ENCODE peak calls at places on chromosomes 5 and 9, in eight cellular contexts. One of them, this sample, is unnamed.

GRCh38 chr5:136586196-136586595 is 220.9 kb upstream of the TRPC7 start:
- DNase-seq in activated naive CD8-positive, alpha-beta T cell treated with anti-CD3 and anti-CD28 coated beads for 36 hours: no peak
- DNase-seq in fibroblast of lung: no peak
- DNase-seq in AG10803: no peak
- DNase-seq in LoVo: no peak
- DNase-seq in left ventricle myocardium superior: no peak
- DNase-seq in occipital lobe: no peak
- DNase-seq in stimulated activated CD4-positive, alpha-beta T cell treated with anti-CD3 and anti-CD28 coated beads, Interleukin-15, amount 100 ng/mL, for 24 hours: no peak
- DNase-seq in this sample: no peak

GRCh38 chr9:131709741-131710499 is 30.0 kb downstream of the RAPGEF1 start:
- DNase-seq in activated naive CD8-positive, alpha-beta T cell treated with anti-CD3 and anti-CD28 coated beads for 36 hours: no peak
- DNase-seq in fibroblast of lung: peak; percentile 69
- DNase-seq in AG10803: peak; percentile 50
- DNase-seq in LoVo: no peak
- DNase-seq in left ventricle myocardium superior: no peak
- DNase-seq in occipital lobe: no peak
- DNase-seq in stimulated activated CD4-positive, alpha-beta T cell treated with anti-CD3 and anti-CD28 coated beads, Interleukin-15, amount 100 ng/mL, for 24 hours: peak; percentile 31
- DNase-seq in this sample: peak; percentile 55

GRCh38 chr9:92033991-92034390 is 81.2 kb downstream of the SPTLC1 start:
- DNase-seq in activated naive CD8-positive, alpha-beta T cell treated with anti-CD3 and anti-CD28 coated beads for 36 hours: no peak
- DNase-seq in fibroblast of lung: no peak
- DNase-seq in AG10803: no peak
- DNase-seq in LoVo: no peak
- DNase-seq in left ventricle myocardium superior: no peak
- DNase-seq in occipital lobe: no peak
- DNase-seq in stimulated activated CD4-positive, alpha-beta T cell treated with anti-CD3 and anti-CD28 coated beads, Interleukin-15, amount 100 ng/mL, for 24 hours: no peak
- DNase-seq in this sample: no peak

GRCh38 chr5:167639213-167639612 is 652.2 kb upstream of the WWC1 start:
- DNase-seq in activated naive CD8-positive, alpha-beta T cell treated with anti-CD3 and anti-CD28 coated beads for 36 hours: no peak
- DNase-seq in fibroblast of lung: peak; percentile 86
- DNase-seq in AG10803: peak; percentile 72
- DNase-seq in LoVo: no peak
- DNase-seq in left ventricle myocardium superior: no peak
- DNase-seq in occipital lobe: no peak
- DNase-seq in stimulated activated CD4-positive, alpha-beta T cell treated with anti-CD3 and anti-CD28 coated beads, Interleukin-15, amount 100 ng/mL, for 24 hours: no peak
- DNase-seq in this sample: peak; percentile 60

GRCh38 chr9:13144176-13144820 is 135.2 kb downstream of the MPDZ start:
- DNase-seq in activated naive CD8-positive, alpha-beta T cell treated with anti-CD3 and anti-CD28 coated beads for 36 hours: no peak
- DNase-seq in fibroblast of lung: peak; percentile 7
- DNase-seq in AG10803: no peak
- DNase-seq in LoVo: no peak
- DNase-seq in left ventricle myocardium superior: no peak
- DNase-seq in occipital lobe: no peak
- DNase-seq in stimulated activated CD4-positive, alpha-beta T cell treated with anti-CD3 and anti-CD28 coated beads, Interleukin-15, amount 100 ng/mL, for 24 hours: no peak
- DNase-seq in this sample: peak; percentile 11

GRCh38 chr5:149205625-149206523 is 64.6 kb downstream of the ABLIM3 start:
- DNase-seq in activated naive CD8-positive, alpha-beta T cell treated with anti-CD3 and anti-CD28 coated beads for 36 hours: no peak
- DNase-seq in fibroblast of lung: peak; percentile 89
- DNase-seq in AG10803: peak; percentile 63
- DNase-seq in LoVo: no peak
- DNase-seq in left ventricle myocardium superior: peak; percentile 43
- DNase-seq in occipital lobe: no peak
- DNase-seq in stimulated activated CD4-positive, alpha-beta T cell treated with anti-CD3 and anti-CD28 coated beads, Interleukin-15, amount 100 ng/mL, for 24 hours: no peak
- DNase-seq in this sample: peak; percentile 94

GRCh38 chr5:98593418-98593817 is 180.0 kb upstream of the RGMB start:
- DNase-seq in activated naive CD8-positive, alpha-beta T cell treated with anti-CD3 and anti-CD28 coated beads for 36 hours: no peak
- DNase-seq in fibroblast of lung: no peak
- DNase-seq in AG10803: no peak
- DNase-seq in LoVo: no peak
- DNase-seq in left ventricle myocardium superior: no peak
- DNase-seq in occipital lobe: no peak
- DNase-seq in stimulated activated CD4-positive, alpha-beta T cell treated with anti-CD3 and anti-CD28 coated beads, Interleukin-15, amount 100 ng/mL, for 24 hours: no peak
- DNase-seq in this sample: no peak

GRCh38 chr5:176910161-176910560 is 11.0 kb upstream of the HK3 start:
- DNase-seq in activated naive CD8-positive, alpha-beta T cell treated with anti-CD3 and anti-CD28 coated beads for 36 hours: no peak
- DNase-seq in fibroblast of lung: no peak
- DNase-seq in AG10803: no peak
- DNase-seq in LoVo: no peak
- DNase-seq in left ventricle myocardium superior: no peak
- DNase-seq in occipital lobe: no peak
- DNase-seq in stimulated activated CD4-positive, alpha-beta T cell treated with anti-CD3 and anti-CD28 coated beads, Interleukin-15, amount 100 ng/mL, for 24 hours: no peak
- DNase-seq in this sample: no peak

GRCh38 chr5:112124788-112125187 is 294.3 kb downstream of the EPB41L4A start:
- DNase-seq in activated naive CD8-positive, alpha-beta T cell treated with anti-CD3 and anti-CD28 coated beads for 36 hours: no peak
- DNase-seq in fibroblast of lung: no peak
- DNase-seq in AG10803: no peak
- DNase-seq in LoVo: no peak
- DNase-seq in left ventricle myocardium superior: no peak
- DNase-seq in occipital lobe: no peak
- DNase-seq in stimulated activated CD4-positive, alpha-beta T cell treated with anti-CD3 and anti-CD28 coated beads, Interleukin-15, amount 100 ng/mL, for 24 hours: no peak
- DNase-seq in this sample: no peak

GRCh38 chr5:159324097-159324760 is 6.1 kb downstream of the IL12B start:
- DNase-seq in activated naive CD8-positive, alpha-beta T cell treated with anti-CD3 and anti-CD28 coated beads for 36 hours: no peak
- DNase-seq in fibroblast of lung: peak; percentile 95
- DNase-seq in AG10803: peak; percentile 96
- DNase-seq in LoVo: no peak
- DNase-seq in left ventricle myocardium superior: no peak
- DNase-seq in occipital lobe: no peak
- DNase-seq in stimulated activated CD4-positive, alpha-beta T cell treated with anti-CD3 and anti-CD28 coated beads, Interleukin-15, amount 100 ng/mL, for 24 hours: no peak
- DNase-seq in this sample: peak; percentile 24

GRCh38 chr5:87154191-87154590 is 113.5 kb upstream of the RASA1 start:
- DNase-seq in activated naive CD8-positive, alpha-beta T cell treated with anti-CD3 and anti-CD28 coated beads for 36 hours: no peak
- DNase-seq in fibroblast of lung: no peak
- DNase-seq in AG10803: no peak
- DNase-seq in LoVo: no peak
- DNase-seq in left ventricle myocardium superior: no peak
- DNase-seq in occipital lobe: no peak
- DNase-seq in stimulated activated CD4-positive, alpha-beta T cell treated with anti-CD3 and anti-CD28 coated beads, Interleukin-15, amount 100 ng/mL, for 24 hours: no peak
- DNase-seq in this sample: no peak

GRCh38 chr5:58019614-58020013 is 440.3 kb downstream of the PLK2 start:
- DNase-seq in activated naive CD8-positive, alpha-beta T cell treated with anti-CD3 and anti-CD28 coated beads for 36 hours: no peak
- DNase-seq in fibroblast of lung: peak; percentile 23
- DNase-seq in AG10803: peak; percentile 14
- DNase-seq in LoVo: peak; percentile 3
- DNase-seq in left ventricle myocardium superior: peak; percentile 76
- DNase-seq in occipital lobe: no peak
- DNase-seq in stimulated activated CD4-positive, alpha-beta T cell treated with anti-CD3 and anti-CD28 coated beads, Interleukin-15, amount 100 ng/mL, for 24 hours: no peak
- DNase-seq in this sample: peak; percentile 89

GRCh38 chr9:85527331-85528015 is 214.3 kb downstream of the AGTPBP1 start:
- DNase-seq in activated naive CD8-positive, alpha-beta T cell treated with anti-CD3 and anti-CD28 coated beads for 36 hours: no peak
- DNase-seq in fibroblast of lung: no peak
- DNase-seq in AG10803: no peak
- DNase-seq in LoVo: no peak
- DNase-seq in left ventricle myocardium superior: no peak
- DNase-seq in occipital lobe: peak; percentile 50
- DNase-seq in stimulated activated CD4-positive, alpha-beta T cell treated with anti-CD3 and anti-CD28 coated beads, Interleukin-15, amount 100 ng/mL, for 24 hours: no peak
- DNase-seq in this sample: peak; percentile 33

GRCh38 chr5:80919678-80920196 is 40.4 kb upstream of the RASGRF2 start:
- DNase-seq in activated naive CD8-positive, alpha-beta T cell treated with anti-CD3 and anti-CD28 coated beads for 36 hours: no peak
- DNase-seq in fibroblast of lung: no peak
- DNase-seq in AG10803: no peak
- DNase-seq in LoVo: no peak
- DNase-seq in left ventricle myocardium superior: no peak
- DNase-seq in occipital lobe: no peak
- DNase-seq in stimulated activated CD4-positive, alpha-beta T cell treated with anti-CD3 and anti-CD28 coated beads, Interleukin-15, amount 100 ng/mL, for 24 hours: no peak
- DNase-seq in this sample: no peak